ENCODE peak calls at places on chromosomes 1 and 21, in eight cellular contexts. E, D, J, W, X, U, R and C are unnamed samples.
A peak's percentile ranks its signal among the peaks of the same experiment; 100 is the strongest.

GRCh38 chr1:184223216-184223615 is 163.6 kb upstream of the C1orf21 start:
- DNase-seq in E (no peak), D (no peak), J (peak; percentile 35), W (no peak), X (no peak), U (peak; percentile 66), R (no peak), C (no peak)

GRCh38 chr1:151739590-151740355 is 18.5 kb downstream of the RIIAD1 start:
- DNase-seq in E (no peak), D (no peak), J (no peak), W (no peak), X (no peak), U (no peak), R (no peak), C (no peak)

GRCh38 chr1:156444407-156445001 is 56.1 kb downstream of the MEF2D start:
- DNase-seq in E (no peak), D (no peak), J (no peak), W (peak; percentile 21), X (peak; percentile 34), U (no peak), R (no peak), C (no peak)

GRCh38 chr21:45834026-45834715 is 147.4 kb upstream of the COL6A1 start:
- DNase-seq in E (no peak), D (no peak), J (no peak), W (no peak), X (no peak), U (no peak), R (no peak), C (no peak)

GRCh38 chr1:211133393-211133840 is 531 bp downstream of the KCNH1 start:
- DNase-seq in E (no peak), D (peak; percentile 3), J (no peak), W (peak; percentile 87), X (peak; percentile 52), U (peak; percentile 64), R (no peak), C (no peak)

GRCh38 chr1:98400446-98400845 is 261.1 kb upstream of the SNX7 start:
- DNase-seq in E (no peak), D (no peak), J (no peak), W (no peak), X (no peak), U (no peak), R (no peak), C (no peak)

GRCh38 chr1:215583185-215583692 is 16.1 kb downstream of the KCTD3 start:
- DNase-seq in E (no peak), D (no peak), J (no peak), W (no peak), X (no peak), U (no peak), R (no peak), C (no peak)

GRCh38 chr1:44806025-44806703 is 987 bp downstream of the DYNLT4 start:
- DNase-seq in E (peak; percentile 28), D (no peak), J (no peak), W (no peak), X (no peak), U (no peak), R (peak; percentile 29), C (no peak)

GRCh38 chr1:17248781-17249180 is at the start of gene PADI3:
- DNase-seq in E (no peak), D (no peak), J (no peak), W (no peak), X (no peak), U (no peak), R (no peak), C (no peak)

GRCh38 chr1:198655464-198656121 is 16.8 kb downstream of the PTPRC start:
- DNase-seq in E (no peak), D (no peak), J (no peak), W (no peak), X (peak; percentile 44), U (no peak), R (no peak), C (no peak)

GRCh38 chr21:45577806-45578801 is 35.9 kb upstream of the SLC19A1 start:
- DNase-seq in E (no peak), D (no peak), J (no peak), W (peak; percentile 46), X (no peak), U (peak; percentile 43), R (peak; percentile 8), C (no peak)

GRCh38 chr1:63982201-63982600 is 208.4 kb downstream of the ROR1 start:
- DNase-seq in E (no peak), D (no peak), J (no peak), W (no peak), X (no peak), U (no peak), R (no peak), C (no peak)

GRCh38 chr1:2929335-2929734 is 91.9 kb upstream of the ACTRT2 start:
- DNase-seq in E (no peak), D (no peak), J (no peak), W (no peak), X (no peak), U (no peak), R (no peak), C (no peak)

GRCh38 chr1:116808476-116809180 is 54.4 kb downstream of the CD2 start:
- DNase-seq in E (no peak), D (no peak), J (no peak), W (no peak), X (no peak), U (no peak), R (no peak), C (no peak)

GRCh38 chr1:226823643-226824042 is 46.8 kb upstream of the PSEN2 start:
- DNase-seq in E (no peak), D (no peak), J (no peak), W (no peak), X (no peak), U (no peak), R (no peak), C (no peak)

GRCh38 chr1:67771152-67771551 is 62.1 kb downstream of the GNG12 start:
- DNase-seq in E (no peak), D (no peak), J (no peak), W (no peak), X (peak; percentile 82), U (no peak), R (no peak), C (no peak)

GRCh38 chr1:97489834-97490233 is 431.0 kb downstream of the DPYD start:
- DNase-seq in E (no peak), D (no peak), J (no peak), W (no peak), X (peak; percentile 56), U (no peak), R (no peak), C (no peak)

GRCh38 chr1:13809461-13810159 is 109.6 kb downstream of the PRDM2 start:
- DNase-seq in E (no peak), D (no peak), J (no peak), W (no peak), X (no peak), U (no peak), R (no peak), C (no peak)

GRCh38 chr1:97071163-97071562 is 349.6 kb downstream of the PTBP2 start:
- DNase-seq in E (no peak), D (no peak), J (no peak), W (no peak), X (peak; percentile 42), U (no peak), R (no peak), C (no peak)

GRCh38 chr1:76949503-76949902 is 82.2 kb downstream of the ST6GALNAC5 start:
- DNase-seq in E (no peak), D (no peak), J (no peak), W (no peak), X (peak; percentile 89), U (no peak), R (no peak), C (no peak)

GRCh38 chr1:25924454-25924853 is 18.2 kb upstream of the STMN1 start:
- DNase-seq in E (no peak), D (no peak), J (no peak), W (peak; percentile 16), X (no peak), U (no peak), R (no peak), C (no peak)

GRCh38 chr1:212937034-212937433 is 13.3 kb upstream of the VASH2 start:
- DNase-seq in E (no peak), D (no peak), J (no peak), W (no peak), X (no peak), U (no peak), R (no peak), C (no peak)

GRCh38 chr1:38451541-38451993 is 405.0 kb upstream of the POU3F1 start:
- DNase-seq in E (no peak), D (no peak), J (no peak), W (no peak), X (peak; percentile 30), U (peak; percentile 53), R (no peak), C (no peak)

GRCh38 chr1:85148524-85149250 is 52.1 kb downstream of the SYDE2 start:
- DNase-seq in E (peak; percentile 43), D (no peak), J (no peak), W (no peak), X (peak; percentile 76), U (no peak), R (no peak), C (no peak)